ENCODE peak calls at places on chromosome 17, in seven cellular contexts. G is suprapubic skin, H is endothelial cell of umbilical vein, D is transverse colon, M is body of pancreas, A is IMR-90, V is stomach. Y is an unnamed sample.

GRCh38 chr17:40481106-40481505 is 20.3 kb downstream of the TNS4 start:
- DNase-seq in M (no peak), D (no peak), A (no peak), V (no peak), H (no peak), G (no peak), Y (no peak)

GRCh38 chr17:77327181-77327565 is 186.4 kb downstream of the SEC14L1 start:
- DNase-seq in H (no peak), D (peak), G (peak), M (no peak), A (no peak), V (peak), Y (peak)

GRCh38 chr17:63701477-63702222 is 1.7 kb upstream of the LIMD2 start:
- DNase-seq in M (no peak), V (peak), D (peak), A (no peak), H (no peak), G (no peak), Y (no peak)

GRCh38 chr17:67829331-67829730 is 4.0 kb downstream of the BPTF start:
- DNase-seq in M (no peak), V (no peak), G (no peak), D (no peak), H (no peak), A (no peak), Y (no peak)

GRCh38 chr17:66717680-66718079 is 117.2 kb upstream of the CACNG5 start:
- DNase-seq in A (peak), G (no peak), M (peak), H (no peak), V (no peak), D (peak), Y (no peak)

GRCh38 chr17:12077773-12078172 is 57.1 kb downstream of the MAP2K4 start:
- DNase-seq in G (no peak), V (no peak), M (no peak), H (no peak), D (no peak), A (no peak), Y (no peak)

GRCh38 chr17:41885733-41886132 is 20.5 kb upstream of the KLHL11 start:
- DNase-seq in D (no peak), G (no peak), M (no peak), H (no peak), V (no peak), A (no peak), Y (no peak)

GRCh38 chr17:43579570-43580140 is 33.5 kb upstream of the ETV4 start:
- DNase-seq in M (no peak), G (no peak), D (no peak), V (no peak), A (peak), H (no peak), Y (no peak)

GRCh38 chr17:55345132-55345531 is 76.5 kb downstream of the MMD start:
- DNase-seq in V (no peak), G (no peak), M (no peak), A (no peak), H (no peak), D (no peak), Y (no peak)

GRCh38 chr17:57902800-57903759 is 52.1 kb downstream of the CUEDC1 start:
- DNase-seq in V (peak), H (peak), G (peak), D (peak), A (peak), M (peak), Y (peak)

GRCh38 chr17:1049446-1050225 is 52.7 kb downstream of the TIMM22 start:
- DNase-seq in M (no peak), V (no peak), A (no peak), H (no peak), G (no peak), D (no peak), Y (no peak)

GRCh38 chr17:65433592-65433991 is 127.9 kb downstream of the AXIN2 start:
- DNase-seq in D (no peak), G (no peak), M (no peak), A (no peak), V (no peak), H (no peak), Y (no peak)

GRCh38 chr17:8164815-8165131 is 2.0 kb upstream of the VAMP2 start:
- DNase-seq in D (no peak), H (no peak), G (no peak), M (no peak), V (no peak), A (no peak), Y (no peak)

GRCh38 chr17:13306310-13306962 is 288.6 kb upstream of the ELAC2 start:
- DNase-seq in D (no peak), G (no peak), M (peak), H (no peak), A (peak), V (no peak), Y (no peak)

GRCh38 chr17:75848523-75849303 is 4.5 kb upstream of the UNC13D start:
- DNase-seq in H (peak), D (peak), V (peak), M (peak), A (peak), G (peak), Y (peak)

GRCh38 chr17:20010099-20010863 is 1.1 kb downstream of the SPECC1 start:
- DNase-seq in H (peak), A (peak), V (peak), G (no peak), M (peak), D (peak), Y (no peak)

GRCh38 chr17:56393156-56393555 is 200.3 kb upstream of the NOG start:
- DNase-seq in H (no peak), G (no peak), A (no peak), M (no peak), V (no peak), D (no peak), Y (no peak)

GRCh38 chr17:80835816-80836657 is 155.6 kb upstream of the CHMP6 start:
- DNase-seq in D (no peak), M (no peak), G (peak), A (no peak), H (no peak), V (no peak), Y (no peak)

GRCh38 chr17:21104608-21105007 is 22.2 kb upstream of the DHRS7B start:
- DNase-seq in M (no peak), V (no peak), H (no peak), A (no peak), D (no peak), G (no peak), Y (no peak)

GRCh38 chr17:78952706-78953105 is 27.0 kb downstream of the LGALS3BP start:
- DNase-seq in V (no peak), D (no peak), H (no peak), A (no peak), G (no peak), M (no peak), Y (no peak)

DNA sequence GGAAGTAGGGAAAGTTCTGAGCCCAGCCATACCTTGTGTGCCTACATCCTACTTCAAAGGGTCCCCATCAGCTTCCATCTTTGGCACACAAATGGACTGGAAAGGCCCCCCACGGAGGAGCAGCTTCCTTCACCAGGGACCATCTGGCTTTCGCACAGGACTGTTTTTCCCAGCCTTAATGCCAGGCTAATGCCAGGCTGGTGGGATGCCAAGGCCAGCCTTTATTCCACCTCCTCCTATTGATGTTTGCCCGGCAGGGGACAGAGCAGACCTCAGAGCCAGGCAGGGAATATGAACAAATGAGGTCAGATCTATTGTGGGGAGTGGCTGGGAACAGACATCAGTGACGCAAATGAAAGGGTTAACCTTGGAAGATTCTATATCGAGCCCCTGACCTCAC is 5.7 kb downstream of the GPR179 start:
- DNase-seq in V (no peak), H (no peak), G (no peak), M (no peak), D (no peak), A (no peak), Y (no peak)
- TF ChIP-seq POLR2A in V (no peak), H (no peak), G (no peak), M (no peak), D (no peak), A (no peak), Y (no peak)

GRCh38 chr17:17205368-17206148 is 575 bp downstream of the PLD6 start:
- DNase-seq in A (peak), V (peak), D (peak), H (peak), G (peak), M (peak), Y (no peak)
- TF ChIP-seq POLR2A in A (no peak), V (no peak), D (no peak), H (no peak), G (no peak), M (peak), Y (no peak)

DNA sequence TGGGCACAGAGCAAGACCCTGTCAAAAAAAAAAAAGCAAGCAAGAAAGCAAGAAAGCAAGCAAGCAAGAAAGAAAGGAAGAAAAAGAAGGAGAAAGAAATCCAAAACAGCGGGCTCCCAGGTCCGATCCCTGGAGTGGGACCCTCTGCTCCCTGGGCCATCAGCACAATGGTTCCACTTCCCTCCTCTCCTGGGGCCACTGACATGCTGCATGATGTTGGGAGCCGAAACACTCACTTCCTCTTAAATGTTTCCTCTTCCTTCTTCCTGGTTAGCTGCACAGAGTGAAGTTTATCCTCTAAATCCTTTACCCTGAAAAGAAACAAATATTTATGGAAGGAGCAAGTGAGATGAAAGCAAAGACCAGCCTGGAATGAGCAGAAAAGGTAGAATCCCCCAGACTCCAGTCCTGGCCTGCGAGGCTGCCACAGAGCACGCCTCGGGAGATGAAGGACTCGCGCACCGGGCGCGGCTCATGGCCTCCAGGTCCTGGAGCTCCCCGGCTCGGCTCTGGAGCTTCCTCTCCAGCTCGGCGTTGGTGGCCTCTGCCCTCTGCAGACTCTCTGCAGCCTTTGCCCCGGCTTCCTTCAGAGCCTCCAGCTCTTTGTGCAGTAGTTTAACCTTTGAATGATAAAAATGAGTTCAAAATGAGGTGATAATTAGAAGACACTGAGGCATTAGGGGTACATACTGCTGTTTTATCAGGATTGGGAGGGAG is 19.0 kb downstream of the CCDC57 start:
- DNase-seq in M (no peak), H (no peak), G (no peak), D (peak), V (no peak), A (no peak), Y (no peak)
- TF ChIP-seq POLR2A in M (no peak), H (no peak), G (no peak), D (no peak), V (no peak), A (no peak), Y (no peak)

GRCh38 chr17:30376621-30377452 is 1.9 kb upstream of the CPD start:
- DNase-seq in G (no peak), A (peak), V (no peak), H (no peak), D (no peak), M (peak), Y (no peak)
- TF ChIP-seq POLR2A in G (no peak), A (no peak), V (no peak), H (no peak), D (no peak), M (no peak), Y (no peak)

GRCh38 chr17:50630524-50631194 is 4.0 kb upstream of the ABCC3 start:
- DNase-seq in M (peak), A (no peak), H (peak), G (no peak), D (peak), V (peak), Y (peak)

GRCh38 chr17:50626037-50626574 is 8.6 kb upstream of the ABCC3 start:
- DNase-seq in V (peak), G (peak), H (peak), M (peak), A (peak), D (peak), Y (peak)

GRCh38 chr17:50629902-50630301 is 4.8 kb upstream of the ABCC3 start:
- DNase-seq in A (no peak), D (no peak), M (no peak), H (no peak), G (no peak), V (no peak), Y (no peak)

GRCh38 chr17:50627386-50627781 is 7.3 kb upstream of the ABCC3 start:
- DNase-seq in G (no peak), A (no peak), M (no peak), H (no peak), D (no peak), V (no peak), Y (no peak)

DNA sequence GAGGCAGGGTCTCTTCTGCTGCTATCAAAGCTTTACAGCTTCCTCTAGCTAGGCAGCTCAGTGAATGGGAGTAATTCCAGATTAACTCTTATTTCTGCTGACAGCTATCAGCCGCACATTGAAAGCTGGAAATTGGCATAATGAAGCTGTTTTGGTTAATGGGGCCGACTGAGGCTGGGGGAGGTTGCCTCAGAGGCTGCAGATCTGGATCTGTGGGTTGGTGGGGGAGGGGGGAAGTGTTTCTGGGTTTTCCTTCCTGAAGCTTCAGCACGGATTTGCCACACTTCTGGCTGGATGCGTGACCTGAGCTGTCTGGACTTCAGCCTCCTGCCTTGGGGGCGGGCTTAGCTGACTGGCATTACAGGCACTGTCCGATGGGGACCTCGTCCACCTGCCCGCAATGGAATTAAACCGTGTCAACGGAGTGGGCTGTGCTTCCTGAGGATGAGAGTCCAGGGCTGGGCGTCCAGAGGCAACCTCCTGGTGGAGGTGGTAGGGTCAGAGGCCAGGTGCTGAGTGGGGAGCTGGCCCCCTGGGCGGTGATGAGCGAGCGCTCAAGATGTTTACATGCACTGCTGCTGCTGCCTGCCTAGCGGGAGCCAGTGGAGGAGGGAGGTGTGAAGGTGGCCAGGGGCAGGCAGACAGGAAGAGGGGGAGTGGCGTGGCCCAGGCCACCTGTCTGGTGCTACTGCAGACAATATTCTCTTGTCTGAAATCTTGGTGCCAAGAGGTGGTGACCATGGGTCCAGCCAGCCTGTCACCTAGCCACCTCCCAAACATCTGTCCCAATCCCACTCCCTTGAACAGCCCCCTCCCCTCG is 6.7 kb upstream of the ABCC3 start:
- DNase-seq in D (peak), H (no peak), M (no peak), A (no peak), G (no peak), V (peak), Y (no peak)
- TF ChIP-seq POLR2A in D (no peak), H (no peak), M (no peak), A (no peak), G (no peak), V (no peak), Y (no peak)

DNA sequence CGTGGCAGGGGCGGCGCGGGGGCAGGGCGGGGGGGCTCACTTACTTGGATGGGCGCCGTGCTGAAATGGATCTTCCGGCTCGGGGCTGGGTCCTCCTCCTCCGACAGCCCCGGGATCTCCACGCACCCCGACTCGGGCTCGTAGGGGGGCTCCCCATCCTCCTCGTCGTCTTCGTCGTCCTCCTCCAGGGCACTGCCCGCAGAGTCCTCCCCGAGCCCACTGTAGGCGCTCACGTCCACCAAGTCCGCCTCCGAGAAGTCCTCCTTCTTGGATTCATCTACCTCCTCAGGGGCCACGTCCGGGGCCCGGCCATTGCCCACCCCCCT is 1.4 kb downstream of the PPP1R9B start:
- DNase-seq in V (no peak), A (no peak), G (no peak), H (no peak), M (no peak), D (no peak), Y (no peak)
- TF ChIP-seq POLR2A in V (no peak), A (no peak), G (no peak), H (no peak), M (no peak), D (no peak), Y (no peak)

GRCh38 chr17:2474371-2474770 is 37.3 kb downstream of the METTL16 start:
- DNase-seq in M (no peak), A (no peak), H (no peak), D (no peak), V (no peak), G (no peak), Y (no peak)

GRCh38 chr17:2482218-2482617 is 29.5 kb downstream of the METTL16 start:
- DNase-seq in H (peak), D (no peak), A (no peak), V (no peak), G (no peak), M (no peak), Y (no peak)

GRCh38 chr17:2475056-2475455 is 36.6 kb downstream of the METTL16 start:
- DNase-seq in H (no peak), A (no peak), D (no peak), M (no peak), V (no peak), G (no peak), Y (no peak)

GRCh38 chr17:2481760-2482159 is 29.9 kb downstream of the METTL16 start:
- DNase-seq in M (no peak), A (no peak), G (no peak), D (no peak), H (no peak), V (no peak), Y (no peak)

DNA sequence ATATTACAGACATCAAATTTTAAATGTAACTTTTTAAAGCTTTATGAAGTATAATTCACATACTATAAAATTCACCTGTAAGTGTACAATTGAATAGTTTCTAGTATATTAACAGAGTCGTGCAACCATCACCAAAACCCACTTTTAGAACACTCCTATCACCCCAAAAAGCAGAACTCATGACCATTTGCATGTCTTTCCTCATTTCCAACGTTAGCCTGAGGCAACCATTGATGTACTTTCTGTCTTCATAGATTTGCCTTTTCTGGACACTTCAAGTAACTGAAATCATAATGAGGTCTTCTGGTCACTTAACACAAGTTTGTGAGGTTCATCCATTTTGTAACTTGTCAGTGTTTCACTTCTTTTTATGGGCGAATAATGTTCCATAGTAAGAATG is 33.2 kb downstream of the METTL16 start:
- DNase-seq in D (no peak), A (no peak), G (no peak), M (no peak), V (no peak), H (no peak), Y (no peak)
- TF ChIP-seq POLR2A in D (no peak), A (no peak), G (no peak), M (no peak), V (no peak), H (no peak), Y (no peak)

DNA sequence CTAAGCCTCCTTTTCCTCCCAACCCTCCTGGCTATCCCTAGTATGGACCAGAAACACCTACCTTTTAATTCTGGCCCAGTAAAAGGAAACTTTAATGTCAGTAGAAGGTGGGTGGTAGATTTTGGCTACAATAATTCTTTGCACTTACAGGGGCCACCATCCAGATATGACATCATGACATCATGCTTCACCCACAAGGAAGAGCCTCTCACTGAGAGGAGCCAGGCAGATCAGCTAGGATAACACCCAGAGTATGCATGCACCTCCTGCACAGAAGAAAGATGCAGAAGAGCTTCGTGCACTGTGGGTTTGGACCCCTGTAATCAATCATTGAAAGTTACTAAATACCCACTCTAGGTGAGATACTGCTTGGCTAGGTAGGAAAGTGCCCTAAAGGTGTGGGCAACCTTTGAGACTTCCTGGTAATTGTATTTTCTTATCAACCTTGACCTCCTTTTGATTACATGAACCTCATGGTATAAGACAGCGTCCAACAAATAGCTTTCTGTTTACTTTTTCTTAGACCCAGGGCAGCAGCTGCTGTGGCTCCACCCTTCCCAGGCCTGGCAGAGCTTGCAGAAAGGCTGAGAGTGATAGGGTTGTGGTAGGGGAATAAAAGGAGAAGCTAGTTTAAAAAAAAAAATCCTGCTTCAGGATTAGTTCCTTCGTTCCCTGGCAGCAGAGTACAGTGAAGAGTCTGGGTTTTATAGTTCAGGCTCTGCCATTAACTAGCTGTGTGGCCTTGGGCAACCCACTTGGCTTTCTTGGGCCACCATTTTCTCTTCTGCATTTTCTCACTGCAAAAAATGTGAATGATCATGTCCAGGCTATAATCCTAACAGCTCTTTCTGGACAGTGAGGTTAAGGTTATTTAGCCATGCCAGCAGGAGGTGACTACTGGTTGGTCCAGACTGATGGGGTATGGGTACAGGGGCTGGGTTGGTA is 6.2 kb downstream of the MAP3K14 start:
- DNase-seq in V (peak), D (peak), M (peak), G (no peak), A (no peak), H (no peak), Y (no peak)
- TF ChIP-seq POLR2A in V (no peak), D (peak), M (peak), G (no peak), A (no peak), H (no peak), Y (no peak)